ENCODE peak calls at places on chromosomes 6 and 20, in four cellular contexts. F is brain microvascular endothelial cell, X is omental fat pad, D is fibroblast of mammary gland. T is an unnamed sample.

GRCh38 chr6:89501239-89501638 is 68.3 kb downstream of the ANKRD6 start:
- DNase-seq in F (no peak), X (no peak), D (no peak), T (no peak)

GRCh38 chr6:3793545-3793944 is 42.0 kb upstream of the PXDC1 start:
- DNase-seq in F (no peak), D (no peak), X (no peak), T (no peak)

GRCh38 chr6:41644297-41644879 is 6.1 kb downstream of the MDFI start:
- DNase-seq in F (no peak), D (no peak), X (no peak), T (no peak)

GRCh38 chr20:32528291-32528891 is 56.7 kb downstream of the NOL4L start:
- DNase-seq in X (no peak), F (no peak), D (no peak), T (peak; percentile 56)

GRCh38 chr6:166996406-166996805 is 2.8 kb upstream of the CEP43 start:
- DNase-seq in X (no peak), D (peak; percentile 31), F (peak; percentile 45), T (no peak)

GRCh38 chr20:11266571-11266970 is 592.8 kb upstream of the JAG1 start:
- DNase-seq in D (no peak), F (no peak), X (no peak), T (no peak)

GRCh38 chr20:54268941-54269340 is 61.1 kb downstream of the PFDN4 start:
- DNase-seq in D (no peak), X (no peak), F (no peak), T (no peak)

GRCh38 chr6:130670142-130670541 is 157.1 kb upstream of the SMLR1 start:
- DNase-seq in D (no peak), X (no peak), F (no peak), T (no peak)

GRCh38 chr6:42417641-42418112 is 34.0 kb downstream of the TRERF1 start:
- DNase-seq in X (no peak), D (no peak), F (no peak), T (peak; percentile 86)

GRCh38 chr20:17059465-17059864 is 167.4 kb upstream of the PCSK2 start:
- DNase-seq in F (peak; percentile 1), X (no peak), D (peak; percentile 0), T (no peak)

GRCh38 chr20:50320910-50321796 is 130.5 kb downstream of the CEBPB start:
- DNase-seq in X (peak; percentile 75), D (peak; percentile 94), F (peak; percentile 92), T (peak; percentile 62)

GRCh38 chr6:116405147-116405546 is 34.4 kb downstream of the DSE start:
- DNase-seq in F (no peak), X (no peak), D (peak; percentile 91), T (no peak)

GRCh38 chr20:23666698-23667097 is 22.1 kb downstream of the CST4 start:
- DNase-seq in F (no peak), X (no peak), D (no peak), T (no peak)

GRCh38 chr6:70980800-70981199 is 23.9 kb upstream of the B3GAT2 start:
- DNase-seq in X (no peak), F (no peak), D (no peak), T (no peak)

GRCh38 chr6:131116755-131117360 is 18.4 kb upstream of the AKAP7 start:
- DNase-seq in F (peak; percentile 42), D (peak; percentile 68), X (no peak), T (no peak)

GRCh38 chr6:3088853-3089445 is 20.7 kb downstream of the RIPK1 start:
- DNase-seq in X (no peak), F (no peak), D (peak; percentile 58), T (no peak)

GRCh38 chr6:27795697-27796494 is 116.3 kb downstream of the OR2B2 start:
- DNase-seq in F (peak; percentile 92), X (no peak), D (peak; percentile 93), T (peak; percentile 68)

GRCh38 chr6:27786048-27786447 is 126.1 kb downstream of the OR2B2 start:
- DNase-seq in D (no peak), X (no peak), F (no peak), T (no peak)

GRCh38 chr6:27791182-27791939 is 120.8 kb downstream of the OR2B2 start:
- DNase-seq in X (no peak), D (peak; percentile 88), F (peak; percentile 88), T (peak; percentile 73)
- TF ChIP-seq CTCF in X (no peak), D (no peak), F (no peak), T (no peak)

GRCh38 chr20:25247100-25247665 is 702 bp upstream of the PYGB start:
- DNase-seq in D (peak; percentile 69), X (no peak), F (peak; percentile 59), T (peak; percentile 40)
- TF ChIP-seq CTCF in D (peak; percentile 42), X (no peak), F (peak; percentile 81), T (no peak)

GRCh38 chr20:60048634-60049578 is 90.7 kb downstream of the CDH26 start:
- DNase-seq in X (no peak), F (no peak), D (no peak), T (no peak)

GRCh38 chr20:60049601-60050000 is 91.4 kb downstream of the CDH26 start:
- DNase-seq in D (no peak), X (no peak), F (no peak), T (no peak)

GRCh38 chr20:60053125-60053812 is 95.0 kb downstream of the CDH26 start:
- DNase-seq in F (no peak), D (no peak), X (no peak), T (no peak)

GRCh38 chr20:60052322-60052721 is 94.1 kb downstream of the CDH26 start:
- DNase-seq in X (no peak), D (no peak), F (no peak), T (no peak)

DNA sequence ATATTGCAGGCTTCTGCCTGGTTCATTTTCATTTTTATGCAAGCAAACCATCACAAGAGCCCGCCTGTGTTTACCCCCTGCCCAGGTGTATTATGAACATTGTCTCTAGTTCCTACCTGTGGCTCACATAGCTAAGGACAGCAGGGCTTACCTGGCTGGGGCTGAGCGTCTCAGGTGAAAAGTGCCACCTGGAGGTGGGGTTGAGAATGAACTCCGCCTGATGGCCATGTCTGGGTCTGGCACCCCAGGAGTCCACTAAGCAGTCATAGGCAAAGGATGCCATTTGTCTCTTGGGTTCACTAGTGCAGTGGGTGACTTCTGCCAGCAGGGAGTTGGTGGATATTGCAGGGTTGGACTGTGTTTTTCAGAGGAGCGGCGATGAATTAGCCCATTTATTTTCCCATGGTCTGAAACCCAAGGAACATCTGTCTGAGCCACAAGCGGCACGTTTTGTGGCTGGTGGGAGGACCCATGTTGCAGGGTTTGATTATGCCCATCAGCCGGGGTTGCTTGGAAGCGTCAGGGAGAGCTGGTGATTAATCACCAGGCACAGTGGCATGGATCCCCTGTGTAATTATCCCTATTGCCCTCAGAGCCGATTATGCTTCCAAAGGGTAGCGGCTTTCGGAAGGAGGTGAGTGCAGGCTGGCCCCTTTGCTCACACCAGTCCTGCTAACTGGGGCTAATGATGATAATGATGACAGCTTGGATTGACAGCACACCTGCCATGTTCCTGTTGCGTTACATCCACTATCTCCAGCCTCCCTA is 92.2 kb downstream of the CDH26 start:
- DNase-seq in D (no peak), X (no peak), F (no peak), T (peak; percentile 22)
- TF ChIP-seq CTCF in D (no peak), X (no peak), F (peak; percentile 37), T (no peak)

GRCh38 chr6:100460650-100461204 is 4.0 kb downstream of the SIM1 start:
- DNase-seq in D (no peak), F (no peak), X (no peak), T (no peak)
- TF ChIP-seq CTCF in D (peak; percentile 56), F (peak; percentile 56), X (no peak), T (no peak)

GRCh38 chr6:85124472-85125428 is 325.1 kb upstream of the NT5E start:
- DNase-seq in X (no peak), D (peak; percentile 51), F (peak; percentile 34), T (no peak)

GRCh38 chr6:85127179-85127498 is 322.7 kb upstream of the NT5E start:
- DNase-seq in F (no peak), D (no peak), X (no peak), T (no peak)

GRCh38 chr6:85129881-85130280 is 320.0 kb upstream of the NT5E start:
- DNase-seq in D (peak; percentile 62), F (peak; percentile 41), X (no peak), T (no peak)

GRCh38 chr6:85127696-85128225 is 322.1 kb upstream of the NT5E start:
- DNase-seq in D (no peak), F (no peak), X (no peak), T (no peak)

GRCh38 chr6:85126448-85127178 is 323.3 kb upstream of the NT5E start:
- DNase-seq in F (peak; percentile 75), X (no peak), D (peak; percentile 57), T (peak; percentile 38)
- TF ChIP-seq CTCF in F (peak; percentile 89), X (no peak), D (peak; percentile 79), T (peak; percentile 31)